ENCODE peak calls at places on chromosomes 2 and 18, in four cellular contexts. C, R, S and Q are unnamed samples.

GRCh38 chr2:217652761-217653160 is 350.0 kb downstream of the TNS1 start:
- DNase-seq in C (no peak), R (no peak), S (peak), Q (no peak)

GRCh38 chr2:234377761-234378341 is 119.0 kb downstream of the ARL4C start:
- DNase-seq in S (peak), R (no peak), C (peak), Q (no peak)

GRCh38 chr2:11103984-11104793 is 51.1 kb upstream of the SLC66A3 start:
- DNase-seq in R (no peak), C (no peak), S (no peak), Q (peak)

GRCh38 chr18:36316246-36316645 is 18.7 kb downstream of the FHOD3 start:
- DNase-seq in C (no peak), R (no peak), S (no peak), Q (no peak)

GRCh38 chr2:16620590-16620989 is 45.0 kb downstream of the CYRIA start:
- DNase-seq in C (no peak), R (no peak), S (no peak), Q (no peak)

GRCh38 chr2:102051659-102052366 is 60.1 kb downstream of the IL1R2 start:
- DNase-seq in S (no peak), C (peak), R (no peak), Q (no peak)

GRCh38 chr2:26942543-26943295 is 27.7 kb upstream of the MAPRE3 start:
- DNase-seq in C (peak), S (peak), R (peak), Q (peak)

GRCh38 chr2:44271296-44271695 is 4.0 kb upstream of the SLC3A1 start:
- DNase-seq in S (no peak), R (no peak), C (no peak), Q (no peak)

GRCh38 chr2:28753043-28753683 is 1.5 kb downstream of the PPP1CB start:
- DNase-seq in C (peak), S (peak), R (no peak), Q (peak)